ENCODE peak calls at places on chromosomes 6 and 20, in five cellular contexts. V is upper lobe of left lung; U is left lung; S is activated CD8-positive, alpha-beta memory T cell treated with anti-CD3 and anti-CD28 coated beads, Interleukin-2, amount 10 ng/mL, durations not matched to agents 7 days and 5 days; B is GM12878. Z is an unnamed sample.

GRCh38 chr6:159769470-159769869 is 7.6 kb downstream of the ACAT2 start:
- ATAC-seq in U (no peak), B (peak), S (no peak), V (no peak), Z (no peak)

GRCh38 chr20:6600336-6600735 is 167.2 kb upstream of the BMP2 start:
- ATAC-seq in S (no peak), V (no peak), U (no peak), B (peak), Z (no peak)

GRCh38 chr20:52493177-52493711 is 301.7 kb upstream of the ZFP64 start:
- ATAC-seq in S (no peak), B (no peak), U (no peak), V (peak), Z (no peak)

GRCh38 chr20:17525132-17525531 is 6.0 kb downstream of the BFSP1 start:
- ATAC-seq in B (no peak), U (no peak), S (no peak), V (no peak), Z (no peak)

GRCh38 chr6:49607391-49607982 is 29.2 kb downstream of the RHAG start:
- ATAC-seq in V (no peak), B (no peak), U (no peak), S (no peak), Z (no peak)

GRCh38 chr6:89916136-89916920 is 22.1 kb downstream of the GJA10 start:
- ATAC-seq in S (no peak), U (no peak), B (no peak), V (no peak), Z (no peak)

GRCh38 chr6:139544699-139545052 is 170.2 kb upstream of the CITED2 start:
- ATAC-seq in U (no peak), B (no peak), S (no peak), V (no peak), Z (no peak)

GRCh38 chr6:15033850-15034203 is 212.0 kb upstream of the JARID2 start:
- ATAC-seq in S (no peak), V (no peak), B (no peak), U (no peak), Z (no peak)

GRCh38 chr20:54995021-54995420 is 519.6 kb downstream of the DOK5 start:
- ATAC-seq in V (no peak), U (no peak), B (no peak), S (no peak), Z (no peak)

GRCh38 chr6:130503146-130503545 is 137.3 kb downstream of the TMEM200A start:
- ATAC-seq in U (peak), V (peak), B (no peak), S (no peak), Z (no peak)

GRCh38 chr6:8441452-8441851 is 6.1 kb upstream of the SLC35B3 start:
- ATAC-seq in S (no peak), B (no peak), V (no peak), U (peak), Z (no peak)

GRCh38 chr20:31842471-31843157 is 2.8 kb downstream of the FOXS1 start:
- ATAC-seq in V (peak), S (no peak), B (peak), U (peak), Z (no peak)

GRCh38 chr6:89098461-89098860 is 17.9 kb downstream of the PNRC1 start:
- ATAC-seq in B (peak), S (peak), V (no peak), U (no peak), Z (no peak)

GRCh38 chr6:130425532-130425931 is 59.7 kb downstream of the TMEM200A start:
- ATAC-seq in V (no peak), B (no peak), S (no peak), U (no peak), Z (no peak)

GRCh38 chr6:4608361-4609115 is 167.7 kb upstream of the CDYL start:
- ATAC-seq in U (no peak), B (no peak), V (no peak), S (no peak), Z (no peak)

GRCh38 chr20:56826306-56826970 is 197.3 kb downstream of the TFAP2C start:
- ATAC-seq in S (no peak), U (no peak), V (peak), B (no peak), Z (no peak)